ENCODE peak calls at places on chromosomes 5 and 9, in four cellular contexts. L, N, P and V are unnamed samples.

GRCh38 chr9:109512170-109512756 is 14.2 kb upstream of the PTPN3 start:
- DNase-seq in L (no peak), N (no peak), P (no peak), V (no peak)

GRCh38 chr5:148970228-148970627 is 92.6 kb downstream of the SH3TC2 start:
- DNase-seq in L (no peak), N (no peak), P (no peak), V (no peak)

GRCh38 chr9:124940894-124941688 is at the start of gene GOLGA1:
- DNase-seq in L (peak; percentile 79), N (peak; percentile 99), P (peak; percentile 84), V (peak; percentile 89)

GRCh38 chr5:153429734-153430133 is 60.7 kb upstream of the GRIA1 start:
- DNase-seq in L (peak; percentile 7), N (no peak), P (no peak), V (no peak)

GRCh38 chr5:98927242-98927987 is 1.4 kb downstream of the CHD1 start:
- DNase-seq in L (no peak), N (peak; percentile 30), P (no peak), V (no peak)

GRCh38 chr5:94388773-94389514 is 229.5 kb downstream of the KIAA0825 start:
- DNase-seq in L (no peak), N (no peak), P (no peak), V (no peak)

GRCh38 chr9:98656536-98656935 is 52.2 kb downstream of the GABBR2 start:
- DNase-seq in L (no peak), N (no peak), P (no peak), V (no peak)

GRCh38 chr9:11794984-11795383 is 898.2 kb upstream of the TYRP1 start:
- DNase-seq in L (no peak), N (no peak), P (no peak), V (no peak)

GRCh38 chr5:33894566-33894965 is 2.8 kb upstream of the ADAMTS12 start:
- DNase-seq in L (no peak), N (no peak), P (no peak), V (no peak)

GRCh38 chr9:82922686-82923085 is 140.3 kb downstream of the RASEF start:
- DNase-seq in L (no peak), N (no peak), P (no peak), V (no peak)

GRCh38 chr9:82920154-82920553 is 142.8 kb downstream of the RASEF start:
- DNase-seq in L (no peak), N (no peak), P (no peak), V (no peak)

GRCh38 chr9:82924243-82924605 is 138.7 kb downstream of the RASEF start:
- DNase-seq in L (no peak), N (no peak), P (no peak), V (no peak)

GRCh38 chr9:82923410-82924242 is 139.3 kb downstream of the RASEF start:
- DNase-seq in L (no peak), N (no peak), P (no peak), V (peak; percentile 23)
- TF ChIP-seq TCF12 in L (no peak), N (no peak), P (no peak), V (no peak)

GRCh38 chr5:166596043-166596442 is 1695.4 kb upstream of the WWC1 start:
- DNase-seq in L (no peak), N (no peak), P (no peak), V (no peak)

GRCh38 chr5:166594552-166594951 is 1696.9 kb upstream of the WWC1 start:
- DNase-seq in L (no peak), N (no peak), P (no peak), V (no peak)

GRCh38 chr5:166595274-166595951 is 1696.0 kb upstream of the WWC1 start:
- DNase-seq in L (no peak), N (no peak), P (no peak), V (no peak)
- TF ChIP-seq TCF12 in L (no peak), N (no peak), P (no peak), V (no peak)

DNA sequence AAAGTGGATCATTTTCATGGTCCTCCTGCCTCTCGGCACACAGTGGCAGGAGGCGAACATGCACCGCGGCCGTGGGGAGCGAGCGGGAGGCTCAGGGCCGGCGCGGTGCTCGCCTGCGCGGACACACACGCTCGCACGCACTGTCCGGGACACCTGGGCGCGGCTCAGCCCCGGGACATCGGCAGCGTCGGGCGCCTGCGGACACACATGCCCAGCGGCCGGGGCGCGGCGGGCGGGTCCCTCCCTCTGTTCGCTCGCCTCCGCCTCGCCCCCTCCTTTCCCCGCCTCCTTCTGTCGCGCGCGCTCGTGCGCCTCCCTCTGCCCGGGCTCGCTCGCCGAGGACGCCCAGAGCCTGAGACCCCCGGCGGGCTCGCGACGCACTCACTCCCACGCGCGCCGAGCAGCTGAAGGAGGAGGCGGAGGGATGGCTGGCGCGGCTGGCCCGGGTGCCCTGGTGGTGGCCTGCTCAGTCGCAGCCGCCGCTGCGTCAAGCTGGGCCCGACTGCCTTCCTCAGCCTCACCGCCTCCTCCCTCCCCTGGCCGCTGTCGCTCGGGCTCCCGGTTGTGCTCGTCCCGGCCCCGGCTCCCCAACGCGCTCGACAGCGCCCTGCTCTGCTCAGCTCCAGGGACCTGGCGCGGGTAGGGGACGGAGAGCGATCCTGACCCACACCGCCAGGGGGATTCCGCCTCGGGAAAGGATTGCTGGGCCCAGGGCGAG is at the start of gene FRMD3:
- DNase-seq in L (no peak), N (peak; percentile 91), P (peak; percentile 38), V (peak; percentile 73)
- TF ChIP-seq TCF12 in L (no peak), N (no peak), P (no peak), V (no peak)

DNA sequence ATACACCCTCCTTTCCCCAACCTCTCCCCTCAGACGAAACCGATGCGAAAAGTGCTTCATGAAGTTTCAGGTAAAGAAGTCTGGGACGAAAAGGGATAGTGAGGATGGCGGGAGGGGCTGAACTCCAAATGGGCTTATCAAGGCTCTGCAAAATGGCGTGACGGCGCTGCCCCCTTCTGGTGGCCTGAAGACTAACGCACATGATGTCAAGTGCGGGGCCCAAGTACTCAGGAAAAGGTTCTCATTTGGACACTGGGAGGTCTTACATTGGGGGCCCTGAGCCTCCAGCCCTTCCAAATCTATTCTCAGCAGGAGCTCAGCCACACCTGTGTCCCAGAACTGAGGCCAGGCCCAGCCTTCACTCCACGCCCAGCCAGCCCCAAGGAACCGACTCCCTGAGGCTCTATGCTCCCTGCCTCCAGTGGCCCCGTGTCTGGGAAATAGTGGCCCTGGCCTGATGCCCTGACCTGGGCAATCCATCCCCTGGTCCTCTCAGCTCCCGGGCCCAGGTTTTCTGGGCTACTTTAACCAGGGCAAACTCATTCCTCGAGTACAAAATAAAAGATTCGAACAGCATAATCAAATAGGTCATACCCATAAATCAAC is 119.9 kb downstream of the KCNIP1 start:
- DNase-seq in L (no peak), N (peak; percentile 63), P (no peak), V (peak; percentile 20)
- TF ChIP-seq TCF12 in L (no peak), N (no peak), P (no peak), V (no peak)

DNA sequence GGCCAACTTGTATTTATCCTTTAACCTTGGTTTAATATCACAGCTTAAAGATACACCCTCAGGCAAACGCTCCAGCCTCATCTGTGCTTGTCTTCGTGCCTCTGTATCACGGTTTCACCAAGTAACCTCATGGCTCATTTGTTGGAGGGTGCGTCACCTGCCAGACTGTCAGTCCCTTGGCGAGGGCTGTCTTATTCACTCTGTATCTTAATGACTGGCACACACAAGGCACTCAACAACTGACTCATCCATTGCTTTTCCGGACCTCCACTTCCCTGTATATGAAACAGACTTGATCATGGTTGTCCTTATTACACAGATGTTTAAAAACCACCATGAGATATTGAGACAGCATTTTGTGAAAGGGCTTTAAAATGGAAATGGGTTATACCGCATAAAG is 28.0 kb downstream of the LCP2 start:
- DNase-seq in L (no peak), N (no peak), P (no peak), V (no peak)
- TF ChIP-seq TCF12 in L (no peak), N (no peak), P (no peak), V (no peak)

DNA sequence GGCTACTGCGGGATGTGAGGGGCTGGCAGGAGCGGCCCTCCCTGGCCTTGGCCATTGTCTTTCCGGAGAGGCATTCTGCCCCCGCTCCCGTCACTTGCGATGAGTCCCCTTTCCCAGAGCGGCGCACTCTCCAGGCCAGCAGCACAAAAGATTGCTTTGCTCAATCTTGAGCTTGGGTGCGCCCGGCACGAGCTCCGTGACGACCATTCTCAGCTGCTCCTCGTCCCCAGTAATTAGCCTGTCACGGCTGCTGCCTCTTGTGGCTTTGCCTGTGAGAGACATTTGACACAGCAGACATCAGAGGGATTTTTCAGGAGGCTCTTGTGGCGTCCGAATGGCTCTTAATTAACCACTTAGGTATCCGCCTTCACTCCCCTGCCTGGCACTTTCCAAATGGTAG is 397.9 kb upstream of the IRX1 start:
- DNase-seq in L (no peak), N (no peak), P (no peak), V (no peak)
- TF ChIP-seq TCF12 in L (no peak), N (no peak), P (no peak), V (no peak)

GRCh38 chr9:34601883-34602570 is 9.9 kb downstream of the RPP25L start:
- DNase-seq in L (no peak), N (no peak), P (no peak), V (no peak)

GRCh38 chr9:34600908-34601307 is 11.0 kb downstream of the RPP25L start:
- DNase-seq in L (no peak), N (no peak), P (no peak), V (no peak)

GRCh38 chr9:34606190-34606589 is 5.7 kb downstream of the RPP25L start:
- DNase-seq in L (no peak), N (no peak), P (no peak), V (no peak)

GRCh38 chr9:34602906-34603305 is 9.0 kb downstream of the RPP25L start:
- DNase-seq in L (no peak), N (no peak), P (no peak), V (no peak)

DNA sequence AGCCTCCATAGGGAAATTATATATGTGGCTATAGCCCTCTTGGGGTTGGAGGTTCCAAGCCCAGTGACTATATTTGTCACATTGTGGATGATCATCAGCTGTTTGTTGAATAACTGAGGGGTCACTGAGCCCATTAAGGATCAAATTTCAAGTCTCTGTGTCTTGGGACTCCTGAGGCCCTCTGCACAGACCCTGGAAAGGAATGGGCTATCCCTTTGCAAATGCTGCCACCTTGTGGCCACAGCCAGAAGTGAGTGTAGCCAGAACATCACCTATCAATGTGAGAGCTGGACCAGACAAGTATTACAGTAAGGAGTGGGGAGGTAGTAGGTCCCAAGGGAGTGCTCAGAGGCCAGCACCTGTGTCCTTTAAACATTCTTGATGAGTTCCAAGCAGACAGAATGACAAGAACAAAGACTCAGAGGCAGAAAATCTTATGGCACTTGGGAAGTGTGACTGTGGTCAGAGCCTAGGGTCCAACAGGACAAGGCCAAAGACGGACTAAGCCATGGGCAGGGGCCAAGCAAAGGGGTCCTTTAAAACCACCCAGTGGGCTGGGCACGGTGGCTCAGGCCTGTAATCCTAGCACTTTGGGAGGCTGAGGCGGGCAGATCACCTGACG is 8.2 kb downstream of the RPP25L start:
- DNase-seq in L (peak; percentile 27), N (peak; percentile 88), P (no peak), V (peak; percentile 62)
- TF ChIP-seq TCF12 in L (no peak), N (no peak), P (no peak), V (no peak)

GRCh38 chr5:146890073-146890472 is 11.5 kb upstream of the PPP2R2B start:
- DNase-seq in L (no peak), N (no peak), P (no peak), V (no peak)
- TF ChIP-seq TCF12 in L (no peak), N (no peak), P (no peak), V (no peak)